ENCODE peak calls at places on chromosomes 7 and 10, in six cellular contexts. D is GM12878, J is GM12891, Y is H1, P is K562, C is HepG2. X is an unnamed sample.

GRCh38 chr10:16832351-16833080 is 15.3 kb upstream of the RSU1 start:
- DNase-seq in D (no peak), J (no peak), Y (no peak), P (no peak), C (no peak), X (no peak)

GRCh38 chr7:28528899-28529298 is 116.6 kb downstream of the CREB5 start:
- DNase-seq in D (no peak), J (no peak), Y (no peak), P (no peak), C (no peak), X (no peak)

GRCh38 chr10:26527018-26527417 is 88.9 kb downstream of the APBB1IP start:
- DNase-seq in D (no peak), J (no peak), Y (no peak), P (no peak), C (no peak), X (no peak)

GRCh38 chr7:106793015-106793651 is 71.9 kb upstream of the PIK3CG start:
- DNase-seq in D (no peak), J (no peak), Y (no peak), P (peak), C (peak), X (no peak)

GRCh38 chr7:43394441-43395130 is 188.3 kb upstream of the STK17A start:
- DNase-seq in D (no peak), J (no peak), Y (no peak), P (peak), C (no peak), X (no peak)

GRCh38 chr10:124243702-124244121 is 150.3 kb upstream of the CHST15 start:
- DNase-seq in D (no peak), J (no peak), Y (no peak), P (no peak), C (no peak), X (no peak)

GRCh38 chr10:121404611-121405010 is 193.6 kb downstream of the FGFR2 start:
- DNase-seq in D (no peak), J (no peak), Y (no peak), P (no peak), C (no peak), X (no peak)

GRCh38 chr7:555551-556160 is 36.0 kb upstream of the PDGFA start:
- DNase-seq in D (no peak), J (no peak), Y (no peak), P (no peak), C (no peak), X (no peak)

GRCh38 chr7:23016345-23017253 is 2.7 kb upstream of the HYCC1 start:
- DNase-seq in D (no peak), J (no peak), Y (no peak), P (no peak), C (peak), X (no peak)

GRCh38 chr10:121753726-121754476 is 155.7 kb upstream of the FGFR2 start:
- DNase-seq in D (peak), J (peak), Y (no peak), P (no peak), C (no peak), X (peak)

GRCh38 chr10:133260895-133261725 is 15.6 kb downstream of the ADAM8 start:
- DNase-seq in D (no peak), J (peak), Y (no peak), P (peak), C (no peak), X (peak)

GRCh38 chr7:39453743-39454355 is 112.4 kb upstream of the YAE1 start:
- DNase-seq in D (peak), J (peak), Y (peak), P (peak), C (peak), X (peak)

DNA sequence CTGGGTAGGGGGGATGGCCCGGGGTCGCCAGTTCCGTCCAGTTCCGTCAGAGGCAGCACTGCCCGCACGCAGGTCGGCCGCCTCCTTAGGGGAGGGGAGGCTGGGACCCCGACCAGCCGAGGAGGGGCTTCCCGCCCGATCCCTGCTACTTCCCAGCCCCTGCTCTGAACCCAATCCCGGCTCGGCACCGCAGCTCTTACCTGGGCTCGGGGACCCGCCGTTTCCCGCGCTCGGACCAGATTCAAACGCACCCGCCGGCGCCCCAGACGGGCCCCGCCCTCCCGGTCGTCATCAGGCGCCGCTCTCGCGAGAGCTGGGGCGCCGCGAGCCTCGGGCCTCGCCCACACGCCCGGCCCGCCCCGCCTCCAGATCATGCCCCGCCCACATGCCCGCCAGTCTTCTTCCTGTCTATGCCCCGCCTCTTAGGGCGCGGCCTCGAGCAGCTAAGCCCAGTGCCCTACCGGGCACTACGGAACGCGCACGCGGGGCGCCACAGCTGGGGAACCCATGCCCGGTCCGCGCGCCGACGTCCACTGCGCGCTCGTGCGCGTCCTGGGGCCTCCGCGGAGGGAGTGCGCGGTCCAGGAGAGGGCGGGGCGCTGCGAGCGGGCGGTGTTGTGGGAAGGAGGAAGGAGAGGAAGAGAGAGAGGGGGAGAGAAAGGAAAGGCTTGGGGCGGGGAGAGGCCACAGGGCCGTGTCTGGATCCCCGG is at the start of gene NCAPG2:
- DNase-seq in D (peak), J (peak), Y (peak), P (peak), C (peak), X (peak)
- TF ChIP-seq POLR2A in D (peak), J (peak), Y (peak), P (peak), C (peak), X (peak)

GRCh38 chr10:119680050-119680449 is 28.9 kb downstream of the BAG3 start:
- DNase-seq in D (no peak), J (no peak), Y (no peak), P (no peak), C (no peak), X (no peak)
- TF ChIP-seq TAF1 in D (no peak), J (no peak), Y (no peak), P (no peak), C (no peak), X (no peak)

GRCh38 chr10:72682626-72683025 is 9.3 kb upstream of the MCU start:
- DNase-seq in D (no peak), J (no peak), Y (peak), P (no peak), C (no peak), X (no peak)

GRCh38 chr10:72685264-72685921 is 6.5 kb upstream of the MCU start:
- DNase-seq in D (no peak), J (no peak), Y (no peak), P (no peak), C (no peak), X (peak)

GRCh38 chr10:72679838-72680241 is 12.1 kb upstream of the MCU start:
- DNase-seq in D (no peak), J (no peak), Y (no peak), P (no peak), C (peak), X (no peak)
- TF ChIP-seq POLR2A in D (no peak), J (no peak), Y (no peak), P (no peak), C (no peak), X (no peak)

GRCh38 chr10:96283756-96284155 is 12.4 kb upstream of the BLNK start:
- DNase-seq in D (no peak), J (no peak), Y (no peak), P (no peak), C (no peak), X (no peak)

GRCh38 chr10:96281444-96282029 is 10.2 kb upstream of the BLNK start:
- DNase-seq in D (no peak), J (no peak), Y (no peak), P (no peak), C (no peak), X (no peak)

GRCh38 chr10:96283351-96283750 is 12.0 kb upstream of the BLNK start:
- DNase-seq in D (no peak), J (no peak), Y (no peak), P (no peak), C (no peak), X (no peak)

GRCh38 chr10:96279219-96279641 is 7.9 kb upstream of the BLNK start:
- DNase-seq in D (no peak), J (no peak), Y (no peak), P (no peak), C (no peak), X (no peak)

GRCh38 chr10:96280859-96281258 is 9.5 kb upstream of the BLNK start:
- DNase-seq in D (no peak), J (no peak), Y (no peak), P (no peak), C (no peak), X (no peak)
- TF ChIP-seq TAF1 in D (no peak), J (no peak), Y (no peak), P (no peak), C (no peak), X (no peak)

GRCh38 chr10:114937962-114938817 is at the start of gene TRUB1:
- DNase-seq in D (peak), J (peak), Y (peak), P (peak), C (peak), X (peak)
- TF ChIP-seq POLR2A in D (peak), J (peak), Y (peak), P (peak), C (peak), X (peak)

X was measured in GM12892.